ENCODE peak calls at places on chromosomes 5 and 9, in four cellular contexts. X, C, H and J are unnamed samples.

GRCh38 chr5:8391916-8392315 is 523.0 kb downstream of the MTRR start:
- DNase-seq in X (no peak), C (no peak), H (no peak), J (no peak)

GRCh38 chr9:93576296-93577044 is at the start of gene PHF2:
- DNase-seq in X (no peak), C (peak; percentile 16), H (no peak), J (no peak)

GRCh38 chr5:53019320-53019719 is 30.2 kb downstream of the ITGA2 start:
- DNase-seq in X (no peak), C (no peak), H (peak; percentile 87), J (no peak)

GRCh38 chr9:21728781-21729180 is 73.7 kb upstream of the MTAP start:
- DNase-seq in X (no peak), C (no peak), H (peak; percentile 51), J (no peak)

GRCh38 chr5:142507528-142507927 is 178.4 kb downstream of the FGF1 start:
- DNase-seq in X (no peak), C (no peak), H (no peak), J (no peak)

GRCh38 chr9:83219154-83219923 is 156.4 kb upstream of the RASEF start:
- DNase-seq in X (peak; percentile 28), C (peak; percentile 35), H (peak; percentile 46), J (peak; percentile 86)

GRCh38 chr5:137146402-137146889 is 352.7 kb downstream of the SPOCK1 start:
- DNase-seq in X (peak; percentile 80), C (no peak), H (peak; percentile 96), J (no peak)

GRCh38 chr9:33131505-33132248 is 35.5 kb downstream of the B4GALT1 start:
- DNase-seq in X (no peak), C (no peak), H (no peak), J (no peak)

GRCh38 chr9:74555625-74556024 is 58.5 kb downstream of the RORB start:
- DNase-seq in X (no peak), C (no peak), H (no peak), J (no peak)

GRCh38 chr9:12813960-12814876 is 39.4 kb downstream of the LURAP1L start:
- DNase-seq in X (peak; percentile 80), C (peak; percentile 44), H (peak; percentile 100), J (peak; percentile 76)

GRCh38 chr9:35688558-35689350 is 971 bp downstream of the TPM2 start:
- DNase-seq in X (no peak), C (no peak), H (peak; percentile 92), J (no peak)

GRCh38 chr9:68802525-68803015 is 97.5 kb downstream of the PIP5K1B start:
- DNase-seq in X (no peak), C (no peak), H (no peak), J (no peak)

GRCh38 chr9:128098936-128099931 is 28.3 kb downstream of the PTGES2 start:
- DNase-seq in X (no peak), C (no peak), H (no peak), J (no peak)

GRCh38 chr9:97468658-97469448 is 32.6 kb upstream of the TMOD1 start:
- DNase-seq in X (peak; percentile 39), C (peak; percentile 67), H (peak; percentile 65), J (peak; percentile 69)

GRCh38 chr9:107485451-107486043 is 4.0 kb downstream of the KLF4 start:
- DNase-seq in X (no peak), C (no peak), H (no peak), J (no peak)
- H3K27me3 ChIP-seq in X (no peaks in the 10 kb centered on the region), C (no peaks in the 10 kb centered on the region), H (no peaks in the 10 kb centered on the region), J (no peaks in the 10 kb centered on the region)

GRCh38 chr5:150598046-150598445 is 42.4 kb upstream of the SYNPO start:
- DNase-seq in X (no peak), C (no peak), H (no peak), J (no peak)
- H3K27ac ChIP-seq in X (no peak overlapping the region), C (peak overlapping the region; percentile 66), H (no peak overlapping the region), J (no peak overlapping the region)

GRCh38 chr9:86303316-86303975 is 21.1 kb upstream of the ISCA1 start:
- DNase-seq in X (no peak), C (no peak), H (peak; percentile 53), J (no peak)
- H3K4me1 ChIP-seq in X (no peaks in the 10 kb centered on the region), C (no peaks in the 10 kb centered on the region), H (peaks cover 4% of the 10 kb centered on the region), J (no peaks in the 10 kb centered on the region)

DNA sequence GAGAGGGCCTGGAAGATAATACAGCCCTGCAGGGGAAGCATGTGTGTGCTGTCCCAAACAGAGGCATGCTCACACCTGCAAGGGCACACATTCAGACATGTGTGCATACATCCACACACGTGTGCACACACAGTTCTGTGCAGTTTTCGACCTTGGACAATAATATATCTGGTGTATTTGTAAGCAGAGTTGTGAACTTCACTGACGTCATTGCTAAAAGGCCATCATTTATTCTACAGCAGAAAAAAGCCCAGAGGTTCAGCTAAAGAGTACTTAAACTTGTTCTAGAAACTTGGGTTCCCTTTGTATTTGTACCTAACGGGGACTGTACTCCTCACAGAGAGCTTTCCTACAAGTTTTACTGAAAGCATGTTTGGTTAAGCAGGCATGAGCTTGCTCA is 19.5 kb downstream of the IRX2 start:
- DNase-seq in X (no peak), C (no peak), H (no peak), J (no peak)
- H3K27me3 ChIP-seq in X (peaks cover 8% of the 10 kb centered on the region), C (no peaks in the 10 kb centered on the region), H (no peaks in the 10 kb centered on the region), J (no peaks in the 10 kb centered on the region)

DNA sequence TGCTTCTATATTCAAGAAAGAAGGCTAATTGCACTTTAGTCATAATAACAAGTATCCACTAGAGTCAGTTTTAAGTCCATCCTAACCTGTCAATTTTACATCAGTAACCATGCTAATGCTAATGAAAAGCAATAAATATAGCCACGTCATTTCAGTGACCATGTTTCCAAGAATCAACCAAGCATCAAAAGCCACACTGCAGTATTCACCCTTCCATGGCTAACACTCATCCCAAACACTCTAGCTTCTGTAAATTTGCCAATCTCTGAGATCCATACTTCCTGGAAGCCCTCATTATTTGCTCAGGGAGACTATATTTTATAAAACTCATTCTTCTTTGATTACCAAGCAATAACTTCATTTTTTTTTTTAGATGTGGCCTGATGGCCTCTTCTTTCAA is 712.0 kb downstream of the CETN3 start:
- DNase-seq in X (no peak), C (no peak), H (no peak), J (no peak)
- H3K27ac ChIP-seq in X (no peak overlapping the region), C (no peak overlapping the region), H (no peak overlapping the region), J (no peak overlapping the region)

DNA sequence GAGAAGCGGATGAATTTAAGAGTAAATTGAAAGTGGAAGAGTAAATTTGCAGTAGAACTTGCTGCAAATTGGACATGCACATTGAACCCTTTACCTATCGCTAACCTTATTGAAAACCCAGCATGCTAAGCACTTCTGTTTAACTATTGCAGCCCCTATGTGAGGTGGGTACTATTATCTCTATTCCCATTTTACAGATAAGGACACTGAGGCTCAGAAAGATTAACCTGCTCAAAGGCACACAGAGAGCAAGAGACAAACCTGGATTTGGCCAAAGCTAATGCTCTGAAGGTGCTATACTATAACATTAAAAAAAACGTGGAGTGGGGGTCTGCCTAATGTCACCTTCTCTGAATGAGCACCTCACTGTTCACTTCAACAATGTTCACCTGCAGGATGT is 21.0 kb downstream of the SH3RF2 start:
- DNase-seq in X (no peak), C (no peak), H (no peak), J (no peak)
- H3K4me1 ChIP-seq in X (peaks cover 23% of the 10 kb centered on the region), C (no peaks in the 10 kb centered on the region), H (no peaks in the 10 kb centered on the region), J (peaks cover 10% of the 10 kb centered on the region)

DNA sequence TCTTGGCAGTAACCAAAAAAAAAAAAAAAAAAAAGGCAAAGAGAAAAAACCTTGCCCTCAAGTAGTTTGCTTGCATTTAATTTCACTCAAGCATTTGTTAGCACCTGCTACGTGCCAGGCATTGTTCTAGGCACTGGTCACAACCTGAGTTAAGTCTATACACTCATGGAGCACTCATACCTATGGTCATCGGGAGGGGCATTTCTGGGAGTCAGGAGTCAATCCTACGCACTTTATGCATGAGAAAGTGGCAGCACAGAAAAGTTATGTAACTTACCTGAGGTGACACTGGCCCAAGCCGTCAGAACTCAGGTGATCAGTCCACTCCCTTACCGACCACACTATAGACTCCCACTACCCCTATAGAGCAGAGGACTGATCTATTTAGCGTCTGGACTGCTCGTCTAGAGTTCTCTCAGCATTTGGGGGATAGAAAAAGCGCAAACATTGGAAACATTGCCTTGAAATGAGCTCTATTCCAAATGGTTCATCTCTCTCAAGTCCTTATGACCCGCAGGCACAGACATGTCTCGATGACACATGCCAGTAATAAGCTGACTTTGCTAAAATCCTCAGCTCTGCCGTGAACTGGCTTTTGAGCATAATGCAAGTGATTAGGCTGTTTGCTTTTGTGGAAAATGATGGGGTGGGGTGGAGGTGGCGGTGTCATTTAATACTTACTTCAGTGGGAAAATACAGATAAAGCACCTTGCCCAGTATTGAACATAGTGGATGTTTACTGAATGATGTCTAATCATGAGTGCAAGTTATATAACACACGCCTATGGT is 160.2 kb downstream of the ARHGEF28 start:
- DNase-seq in X (no peak), C (peak; percentile 25), H (no peak), J (no peak)
- H3K27me3 ChIP-seq in X (no peaks in the 10 kb centered on the region), C (no peaks in the 10 kb centered on the region), H (no peaks in the 10 kb centered on the region), J (no peaks in the 10 kb centered on the region)

GRCh38 chr5:67350185-67350584 is 153.6 kb upstream of the CD180 start:
- DNase-seq in X (no peak), C (no peak), H (no peak), J (no peak)

GRCh38 chr5:67354051-67354450 is 157.5 kb upstream of the CD180 start:
- DNase-seq in X (no peak), C (no peak), H (no peak), J (no peak)

GRCh38 chr5:67347821-67348220 is 151.2 kb upstream of the CD180 start:
- DNase-seq in X (no peak), C (no peak), H (no peak), J (no peak)

GRCh38 chr5:67353500-67353931 is 156.9 kb upstream of the CD180 start:
- DNase-seq in X (no peak), C (no peak), H (no peak), J (no peak)

DNA sequence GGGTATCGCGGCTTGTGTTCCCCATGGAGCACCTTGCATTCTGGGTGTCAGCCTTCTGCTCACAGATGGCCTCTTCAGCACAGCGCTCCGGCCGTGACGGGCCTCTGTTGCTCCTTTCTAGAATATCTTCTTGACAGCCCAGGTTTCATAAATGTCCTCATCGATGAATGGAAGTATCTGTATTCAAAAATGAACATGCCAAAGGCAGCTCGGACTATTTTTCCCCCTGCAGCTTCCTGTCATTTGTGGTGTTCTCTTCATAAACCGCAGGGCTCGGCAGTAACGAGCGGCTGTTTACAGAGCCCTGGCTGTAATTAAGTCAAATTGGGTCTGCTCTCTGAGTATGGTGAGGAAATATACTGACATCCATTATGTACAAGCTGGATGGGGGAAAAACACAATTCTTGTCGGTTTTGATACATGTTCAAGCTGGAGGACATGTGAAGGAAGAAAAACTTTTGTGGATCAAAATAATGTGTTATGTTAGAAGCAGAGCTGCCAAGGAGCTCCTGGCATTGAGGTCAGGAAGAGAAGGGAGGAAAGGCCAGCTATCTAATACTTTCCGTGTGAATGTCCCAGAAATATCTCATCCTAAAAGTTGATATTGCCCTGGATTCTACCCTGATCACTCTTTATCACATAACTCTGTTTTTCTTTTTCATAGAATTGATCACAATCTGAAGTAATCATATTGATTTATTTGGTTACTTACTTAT is 154.2 kb upstream of the CD180 start:
- DNase-seq in X (no peak), C (no peak), H (no peak), J (no peak)
- H3K27ac ChIP-seq in X (no peak overlapping the region), C (peak overlapping the region; percentile 55), H (no peak overlapping the region), J (no peak overlapping the region)

DNA sequence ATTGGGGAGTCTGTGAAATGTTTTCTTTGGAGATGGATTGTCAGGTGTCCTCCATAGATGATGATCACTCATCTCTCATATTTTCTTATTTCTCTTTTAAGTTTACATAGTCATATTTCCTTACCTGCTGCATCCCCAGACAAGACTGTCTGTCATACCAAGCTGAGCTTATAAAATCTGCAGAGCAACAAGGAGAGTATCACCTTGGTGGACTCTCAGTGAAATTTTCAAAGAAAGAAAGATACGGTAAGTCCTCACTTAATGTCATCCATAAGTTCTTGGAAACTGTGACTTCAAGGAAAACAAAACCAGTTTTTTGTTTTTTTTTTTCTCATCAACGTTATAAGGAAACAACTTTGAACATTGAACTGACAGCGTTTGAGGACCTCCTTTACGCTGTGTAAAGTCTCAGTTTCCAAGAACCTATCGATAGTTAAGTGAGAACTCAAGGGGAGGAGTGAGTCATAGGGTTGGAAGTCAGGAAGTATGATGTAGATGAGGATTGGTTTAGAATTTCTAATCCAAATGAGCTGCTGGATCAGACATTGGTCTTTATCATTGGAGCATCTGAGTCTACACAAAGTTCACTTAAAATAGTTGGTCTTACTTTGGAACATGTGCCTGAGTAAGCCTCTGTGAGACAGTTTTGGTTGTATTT is 45.5 kb downstream of the SPIN1 start:
- DNase-seq in X (no peak), C (no peak), H (peak; percentile 56), J (no peak)
- H3K4me1 ChIP-seq in X (no peaks in the 10 kb centered on the region), C (no peaks in the 10 kb centered on the region), H (peaks cover 14% of the 10 kb centered on the region), J (peaks cover 4% of the 10 kb centered on the region)